ENCODE peak calls at places on chromosomes 13 and 19, in four cellular contexts. M, K, Y and T are unnamed samples.

GRCh38 chr19:7230826-7231225 is 63.4 kb downstream of the INSR start:
- DNase-seq in Y (no peak), M (no peak), K (no peak), T (no peak)

GRCh38 chr13:98105929-98106336 is 37.0 kb upstream of the FARP1 start:
- DNase-seq in Y (no peak), M (no peak), K (peak), T (peak)

GRCh38 chr13:28056970-28057712 is 43.2 kb downstream of the FLT3 start:
- DNase-seq in M (no peak), Y (no peak), K (no peak), T (no peak)

GRCh38 chr13:27168870-27169525 is 2.6 kb downstream of the USP12 start:
- DNase-seq in Y (no peak), K (no peak), M (peak), T (no peak)

GRCh38 chr13:52048516-52048915 is 24.0 kb downstream of the UTP14C start:
- DNase-seq in K (no peak), M (peak), Y (no peak), T (peak)

GRCh38 chr13:58985845-58986244 is 1177.9 kb downstream of the DIAPH3 start:
- DNase-seq in M (no peak), K (no peak), Y (no peak), T (no peak)

GRCh38 chr13:73536865-73537264 is 478.1 kb downstream of the KLF5 start:
- DNase-seq in M (no peak), K (no peak), Y (no peak), T (no peak)

GRCh38 chr13:39415403-39415802 is 187.6 kb downstream of the LHFPL6 start:
- DNase-seq in Y (peak), M (peak), K (peak), T (peak)

GRCh38 chr13:105202384-105202783 is 1333.1 kb downstream of the EFNB2 start:
- DNase-seq in Y (no peak), K (no peak), M (peak), T (peak)

GRCh38 chr13:53411443-53411842 is 382.8 kb downstream of the OLFM4 start:
- DNase-seq in M (no peak), K (no peak), Y (no peak), T (no peak)

GRCh38 chr13:53408847-53409568 is 380.4 kb downstream of the OLFM4 start:
- DNase-seq in K (no peak), M (no peak), Y (no peak), T (no peak)

GRCh38 chr13:53408306-53408705 is 379.7 kb downstream of the OLFM4 start:
- DNase-seq in Y (no peak), K (no peak), M (no peak), T (no peak)

GRCh38 chr13:53405616-53406015 is 377.0 kb downstream of the OLFM4 start:
- DNase-seq in K (no peak), M (no peak), Y (no peak), T (no peak)
- TF ChIP-seq CTCF in K (no peak), M (no peak), Y (no peak), T (no peak)

GRCh38 chr19:4624733-4625362 is 14.5 kb upstream of the TNFAIP8L1 start:
- DNase-seq in K (no peak), Y (no peak), M (no peak), T (no peak)
- TF ChIP-seq CTCF in K (peak), Y (peak), M (peak), T (peak)

GRCh38 chr19:18488838-18489626 is 32.8 kb downstream of the ELL start:
- DNase-seq in Y (peak), M (no peak), K (no peak), T (no peak)
- TF ChIP-seq CTCF in Y (peak), M (peak), K (no peak), T (peak)

GRCh38 chr13:107111248-107111647 is 543.3 kb upstream of the ARGLU1 start:
- DNase-seq in K (no peak), M (no peak), Y (no peak), T (no peak)
- TF ChIP-seq CTCF in K (no peak), M (no peak), Y (no peak), T (no peak)

GRCh38 chr13:113364371-113364932 is 522 bp upstream of the GRTP1 start:
- DNase-seq in K (no peak), Y (no peak), M (no peak), T (no peak)
- TF ChIP-seq CTCF in K (no peak), Y (no peak), M (no peak), T (no peak)

GRCh38 chr19:48728882-48729645 is 9.5 kb upstream of the MAMSTR start:
- DNase-seq in K (no peak), M (peak), Y (no peak), T (no peak)
- TF ChIP-seq CTCF in K (no peak), M (no peak), Y (no peak), T (no peak)

GRCh38 chr19:1774999-1775772 is 21.9 kb downstream of the ONECUT3 start:
- DNase-seq in K (no peak), M (peak), Y (peak), T (no peak)
- TF ChIP-seq CTCF in K (peak), M (peak), Y (peak), T (peak)

DNA sequence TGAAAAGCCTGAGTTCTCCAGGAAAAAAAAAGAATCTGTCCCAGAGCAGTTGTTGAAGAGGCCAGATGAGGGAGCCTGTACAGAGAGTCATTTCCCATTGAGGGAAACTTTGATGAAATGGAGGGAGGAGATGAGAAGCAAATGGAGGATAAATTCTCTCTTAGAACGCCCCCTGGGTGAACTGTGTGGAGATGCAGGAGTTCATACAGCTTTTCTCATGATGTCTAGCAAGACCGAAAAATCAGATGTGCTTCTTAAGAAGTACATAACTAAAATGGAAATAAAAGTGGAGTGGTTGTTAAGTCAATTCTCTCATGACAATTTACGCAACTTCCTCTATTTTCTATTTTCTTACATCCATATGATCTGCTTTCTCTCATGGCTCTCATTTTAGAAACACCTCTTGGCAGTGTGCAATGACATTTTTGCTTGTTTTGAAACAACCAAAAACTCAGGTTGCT is 1263.1 kb downstream of the PCDH9 start:
- DNase-seq in K (peak), Y (peak), M (peak), T (peak)
- TF ChIP-seq CTCF in K (peak), Y (peak), M (peak), T (peak)

GRCh38 chr19:28980236-28980868 is 232.6 kb downstream of the UQCRFS1 start:
- DNase-seq in Y (no peak), M (peak), K (peak), T (no peak)
- TF ChIP-seq CTCF in Y (no peak), M (peak), K (peak), T (no peak)

DNA sequence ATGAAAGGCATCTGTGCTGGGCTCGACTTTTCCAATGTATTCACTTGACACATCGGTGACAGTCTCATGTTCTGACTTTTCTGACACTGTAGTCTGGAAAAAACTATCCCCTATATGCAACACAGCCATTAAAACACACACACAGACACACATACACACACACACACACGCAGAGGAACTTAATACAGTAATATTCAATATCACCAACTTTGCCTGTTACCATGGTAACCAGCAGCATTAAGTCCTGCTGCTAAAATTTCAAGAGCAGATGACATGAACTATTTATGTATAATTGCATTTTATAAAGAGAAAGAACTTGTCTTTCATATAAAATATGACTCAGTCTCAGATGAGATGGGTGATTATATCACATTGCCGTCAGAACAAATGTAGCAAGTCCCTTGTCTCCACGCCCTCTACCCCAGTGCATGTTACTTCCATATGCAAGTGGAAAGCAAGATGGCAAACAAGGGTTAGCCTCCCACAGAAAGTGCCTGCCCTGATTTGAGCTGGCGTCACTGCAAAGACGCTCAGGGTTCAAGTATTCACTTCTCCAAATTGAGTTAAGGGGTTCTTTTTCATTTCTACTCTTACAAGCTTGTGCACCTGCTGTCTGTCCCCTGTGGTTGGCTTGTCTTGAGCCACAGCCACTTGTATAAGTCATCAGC is 576.9 kb downstream of the UQCRFS1 start:
- DNase-seq in Y (no peak), M (no peak), K (no peak), T (no peak)
- TF ChIP-seq CTCF in Y (no peak), M (no peak), K (no peak), T (no peak)